ENCODE peak calls at places on chromosomes 3 and 15, in eight cellular contexts. K, P, W, M, G, U, Z and C are unnamed samples.

GRCh38 chr15:57881361-57881760 is 174.8 kb downstream of the POLR2M start:
- DNase-seq in K (no peak), P (peak), W (no peak), M (no peak), G (no peak), U (no peak), Z (no peak), C (no peak)

GRCh38 chr3:114848087-114848486 is 299.0 kb downstream of the ZBTB20 start:
- DNase-seq in K (no peak), P (no peak), W (no peak), M (no peak), G (no peak), U (peak), Z (no peak), C (no peak)

GRCh38 chr3:148582126-148582525 is 115.6 kb upstream of the AGTR1 start:
- DNase-seq in K (no peak), P (peak), W (no peak), M (no peak), G (peak), U (no peak), Z (no peak), C (no peak)

GRCh38 chr3:38637906-38638305 is 11.6 kb downstream of the SCN5A start:
- DNase-seq in K (no peak), P (no peak), W (no peak), M (peak), G (no peak), U (no peak), Z (no peak), C (no peak)

GRCh38 chr15:20295238-20295811 is 246.3 kb downstream of the GOLGA6L6 start:
- DNase-seq in K (peak), P (no peak), W (no peak), M (no peak), G (peak), U (no peak), Z (no peak), C (no peak)

GRCh38 chr3:71498053-71498452 is 85.5 kb downstream of the FOXP1 start:
- DNase-seq in K (no peak), P (no peak), W (no peak), M (peak), G (no peak), U (no peak), Z (no peak), C (no peak)

GRCh38 chr3:120468635-120469295 is 18.0 kb upstream of the FSTL1 start:
- DNase-seq in K (no peak), P (no peak), W (no peak), M (no peak), G (no peak), U (no peak), Z (no peak), C (no peak)

GRCh38 chr15:92817339-92817886 is 82.7 kb upstream of the CHD2 start:
- DNase-seq in K (no peak), P (no peak), W (peak), M (no peak), G (no peak), U (no peak), Z (no peak), C (no peak)

GRCh38 chr3:155418426-155418825 is 124.9 kb upstream of the STRIT1 start:
- DNase-seq in K (peak), P (peak), W (no peak), M (no peak), G (no peak), U (peak), Z (no peak), C (no peak)

GRCh38 chr3:160278210-160278609 is 53.0 kb downstream of the C3orf80 start:
- DNase-seq in K (no peak), P (no peak), W (no peak), M (no peak), G (no peak), U (no peak), Z (no peak), C (no peak)

GRCh38 chr3:69290006-69290405 is 95.9 kb downstream of the FRMD4B start:
- DNase-seq in K (peak), P (no peak), W (peak), M (no peak), G (no peak), U (no peak), Z (no peak), C (no peak)

GRCh38 chr3:125967156-125967555 is 1.8 kb upstream of the ROPN1B start:
- DNase-seq in K (no peak), P (no peak), W (no peak), M (no peak), G (no peak), U (no peak), Z (no peak), C (no peak)

GRCh38 chr3:113088616-113089015 is 97.8 kb downstream of the GTPBP8 start:
- DNase-seq in K (no peak), P (no peak), W (no peak), M (no peak), G (no peak), U (no peak), Z (no peak), C (no peak)

GRCh38 chr3:44996556-44996969 is 20.5 kb downstream of the EXOSC7 start:
- DNase-seq in K (no peak), P (no peak), W (no peak), M (no peak), G (no peak), U (no peak), Z (no peak), C (no peak)

GRCh38 chr15:66631616-66632263 is 65.9 kb upstream of the LCTL start:
- DNase-seq in K (peak), P (no peak), W (no peak), M (peak), G (no peak), U (no peak), Z (no peak), C (no peak)

GRCh38 chr15:83709813-83710212 is 55.9 kb downstream of the ADAMTSL3 start:
- DNase-seq in K (no peak), P (no peak), W (no peak), M (no peak), G (no peak), U (no peak), Z (no peak), C (no peak)

GRCh38 chr3:71226565-71227281 is 356.8 kb downstream of the FOXP1 start:
- DNase-seq in K (peak), P (no peak), W (peak), M (no peak), G (peak), U (no peak), Z (no peak), C (no peak)

GRCh38 chr15:64071931-64072765 is 21.5 kb downstream of the CIAO2A start:
- DNase-seq in K (no peak), P (peak), W (no peak), M (no peak), G (no peak), U (no peak), Z (no peak), C (no peak)

GRCh38 chr3:53028641-53029040 is 17.2 kb downstream of the SFMBT1 start:
- DNase-seq in K (no peak), P (no peak), W (no peak), M (no peak), G (no peak), U (no peak), Z (no peak), C (no peak)

GRCh38 chr3:61805510-61806080 is 244.2 kb downstream of the PTPRG start:
- DNase-seq in K (no peak), P (peak), W (no peak), M (no peak), G (no peak), U (no peak), Z (no peak), C (peak)

GRCh38 chr3:135531996-135532395 is 433.5 kb upstream of the PPP2R3A start:
- DNase-seq in K (no peak), P (no peak), W (no peak), M (no peak), G (no peak), U (no peak), Z (no peak), C (no peak)

GRCh38 chr3:4071481-4072184 is 231.5 kb upstream of the SETMAR start:
- DNase-seq in K (no peak), P (no peak), W (no peak), M (peak), G (no peak), U (no peak), Z (no peak), C (no peak)

GRCh38 chr3:32781211-32781968 is 36.4 kb upstream of the TRIM71 start:
- DNase-seq in K (peak), P (peak), W (peak), M (peak), G (peak), U (peak), Z (peak), C (peak)

GRCh38 chr3:100777271-100777670 is 68.0 kb downstream of the TFG start:
- DNase-seq in K (no peak), P (peak), W (no peak), M (no peak), G (no peak), U (no peak), Z (no peak), C (no peak)

GRCh38 chr15:27850050-27850449 is 249.1 kb downstream of the OCA2 start:
- DNase-seq in K (no peak), P (no peak), W (no peak), M (no peak), G (no peak), U (no peak), Z (no peak), C (no peak)

GRCh38 chr15:81442454-81442853 is 68.4 kb upstream of the TMC3 start:
- DNase-seq in K (no peak), P (no peak), W (no peak), M (no peak), G (no peak), U (no peak), Z (no peak), C (no peak)

GRCh38 chr3:188692700-188693099 is 479.1 kb upstream of the TPRG1 start:
- DNase-seq in K (no peak), P (no peak), W (no peak), M (no peak), G (no peak), U (no peak), Z (no peak), C (no peak)

GRCh38 chr3:33063651-33064051 is 33.3 kb downstream of the GLB1 start:
- DNase-seq in K (no peak), P (peak), W (no peak), M (no peak), G (no peak), U (no peak), Z (no peak), C (peak)

GRCh38 chr3:126474498-126475410 is 937 bp downstream of the ZXDC start:
- DNase-seq in K (peak), P (peak), W (peak), M (peak), G (peak), U (no peak), Z (no peak), C (no peak)

GRCh38 chr15:68335251-68335650 is 57.7 kb downstream of the FEM1B start:
- DNase-seq in K (no peak), P (no peak), W (no peak), M (no peak), G (peak), U (peak), Z (no peak), C (no peak)

GRCh38 chr3:130533247-130533646 is 16.3 kb downstream of the COL6A6 start:
- DNase-seq in K (no peak), P (no peak), W (no peak), M (no peak), G (no peak), U (no peak), Z (no peak), C (no peak)

GRCh38 chr15:39719109-39719508 is 63.5 kb downstream of the FSIP1 start:
- DNase-seq in K (no peak), P (no peak), W (no peak), M (no peak), G (no peak), U (no peak), Z (no peak), C (no peak)

GRCh38 chr15:48964898-48965297 is 1.2 kb upstream of the SHC4 start:
- DNase-seq in K (no peak), P (no peak), W (no peak), M (no peak), G (no peak), U (no peak), Z (no peak), C (no peak)

GRCh38 chr3:100175637-100176250 is 61.4 kb upstream of the FILIP1L start:
- DNase-seq in K (no peak), P (no peak), W (no peak), M (no peak), G (no peak), U (no peak), Z (no peak), C (no peak)

GRCh38 chr3:148962513-148962912 is 28.8 kb upstream of the GYG1 start:
- DNase-seq in K (peak), P (peak), W (no peak), M (peak), G (no peak), U (no peak), Z (no peak), C (peak)

GRCh38 chr15:89179966-89180875 is 41.2 kb downstream of the RLBP1 start:
- DNase-seq in K (no peak), P (peak), W (no peak), M (no peak), G (no peak), U (no peak), Z (no peak), C (no peak)

GRCh38 chr15:77076325-77076915 is 5.5 kb upstream of the TSPAN3 start:
- DNase-seq in K (no peak), P (no peak), W (no peak), M (no peak), G (no peak), U (no peak), Z (no peak), C (no peak)

GRCh38 chr3:192332386-192333291 is 394.7 kb downstream of the FGF12 start:
- DNase-seq in K (no peak), P (no peak), W (no peak), M (peak), G (no peak), U (no peak), Z (no peak), C (no peak)

GRCh38 chr3:2094941-2095340 is 3.7 kb upstream of the CNTN4 start:
- DNase-seq in K (no peak), P (no peak), W (no peak), M (no peak), G (no peak), U (no peak), Z (no peak), C (no peak)

GRCh38 chr3:183824761-183825379 is 507 bp downstream of the MAP6D1 start:
- DNase-seq in K (no peak), P (no peak), W (no peak), M (peak), G (no peak), U (no peak), Z (no peak), C (no peak)
- H3K4me3 ChIP-seq in K (peak), P (peak), W (peak), M (peak), G (peak), U (peak), Z (peak), C (peak)

DNA sequence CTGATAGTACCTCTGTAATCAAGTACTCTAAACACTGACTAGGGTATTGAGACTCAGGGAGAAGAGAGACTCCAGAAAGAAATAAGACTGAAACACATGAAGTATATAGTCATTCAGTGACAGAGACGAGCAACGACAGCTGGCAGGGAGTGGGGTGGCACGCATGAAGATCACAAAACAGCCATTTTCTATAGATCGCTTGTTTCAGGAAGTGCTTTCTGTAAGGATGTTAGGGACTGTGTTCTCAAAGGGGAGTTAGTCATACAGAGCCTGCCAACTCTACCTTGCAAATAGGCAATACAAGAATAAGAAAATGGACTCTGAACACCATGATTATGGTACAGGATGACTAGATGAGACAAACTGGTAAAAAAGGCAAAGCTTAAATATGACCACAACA is 139.5 kb downstream of the TBL1XR1 start:
- DNase-seq in K (no peak), P (no peak), W (no peak), M (no peak), G (no peak), U (no peak), Z (no peak), C (no peak)
- H3K4me3 ChIP-seq in K (no peak), P (no peak), W (no peak), M (no peak), G (no peak), U (no peak), Z (no peak), C (no peak)

GRCh38 chr3:49689046-49689886 is at the start of the genes MST1 and RNF123:
- DNase-seq in K (peak), P (peak), W (peak), M (peak), G (peak), U (peak), Z (no peak), C (peak)
- H3K4me3 ChIP-seq in K (peak), P (peak), W (peak), M (peak), G (peak), U (peak), Z (peak), C (peak)

GRCh38 chr3:13067778-13068177 is 5.5 kb downstream of the IQSEC1 start:
- DNase-seq in K (no peak), P (no peak), W (no peak), M (no peak), G (no peak), U (no peak), Z (no peak), C (no peak)

GRCh38 chr3:13070622-13071021 is 2.6 kb downstream of the IQSEC1 start:
- DNase-seq in K (no peak), P (no peak), W (no peak), M (no peak), G (no peak), U (no peak), Z (no peak), C (no peak)

GRCh38 chr3:13071695-13072094 is 1.5 kb downstream of the IQSEC1 start:
- DNase-seq in K (no peak), P (no peak), W (no peak), M (no peak), G (no peak), U (no peak), Z (no peak), C (no peak)

GRCh38 chr3:13068269-13069010 is 4.8 kb downstream of the IQSEC1 start:
- DNase-seq in K (no peak), P (no peak), W (no peak), M (no peak), G (no peak), U (no peak), Z (no peak), C (no peak)

DNA sequence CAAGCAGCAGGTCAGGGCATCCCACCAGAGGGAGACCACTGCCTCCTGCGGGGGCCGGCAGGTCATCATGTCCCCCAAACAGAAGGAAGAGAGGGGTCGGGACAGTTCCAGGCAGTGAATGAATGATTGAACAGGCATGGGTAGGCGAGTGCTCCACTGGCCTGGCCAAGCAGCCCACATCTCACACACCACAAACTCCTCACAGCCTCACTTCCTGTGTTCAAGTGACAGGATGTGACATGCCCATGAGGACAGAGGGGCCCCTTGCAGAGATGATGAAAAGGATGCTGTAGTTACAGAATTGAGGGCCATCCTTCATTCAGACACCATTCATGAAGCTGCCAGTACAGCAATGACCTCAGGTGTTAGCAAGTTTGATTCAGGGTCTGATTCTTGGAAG is 3.7 kb downstream of the IQSEC1 start:
- DNase-seq in K (no peak), P (no peak), W (no peak), M (no peak), G (no peak), U (no peak), Z (no peak), C (no peak)
- H3K4me3 ChIP-seq in K (no peak), P (no peak), W (no peak), M (no peak), G (no peak), U (no peak), Z (no peak), C (no peak)

GRCh38 chr3:56471771-56472170 is 3.5 kb upstream of the ERC2 start:
- DNase-seq in K (no peak), P (no peak), W (no peak), M (no peak), G (no peak), U (no peak), Z (no peak), C (no peak)

GRCh38 chr3:56468184-56469106 is at the start of gene ERC2:
- DNase-seq in K (peak), P (peak), W (peak), M (peak), G (no peak), U (peak), Z (no peak), C (no peak)

GRCh38 chr3:56467801-56468183 is 475 bp downstream of the ERC2 start:
- DNase-seq in K (peak), P (no peak), W (no peak), M (peak), G (no peak), U (no peak), Z (no peak), C (no peak)

GRCh38 chr3:56469141-56469540 is 874 bp upstream of the ERC2 start:
- DNase-seq in K (no peak), P (no peak), W (no peak), M (no peak), G (no peak), U (no peak), Z (no peak), C (no peak)

DNA sequence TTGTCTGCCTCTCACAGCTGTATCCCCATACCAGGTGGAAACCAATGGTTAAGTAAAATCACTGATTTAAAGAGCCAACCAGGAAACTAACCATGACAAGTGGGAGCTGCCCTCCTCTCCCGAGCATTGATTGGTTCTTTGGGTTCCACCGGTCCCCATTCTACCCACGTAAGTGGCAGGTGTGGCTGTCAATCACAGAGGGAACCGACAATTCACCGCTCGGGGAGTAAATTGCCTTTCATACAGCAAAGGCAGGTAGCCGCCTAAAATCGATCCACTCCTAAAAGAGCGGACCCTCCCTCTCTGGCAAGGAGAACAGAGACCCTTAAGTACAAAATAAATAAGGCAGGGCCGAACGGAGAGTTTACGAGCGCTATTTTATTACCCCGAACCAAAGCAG is 1.2 kb downstream of the ERC2 start:
- DNase-seq in K (peak), P (peak), W (peak), M (peak), G (no peak), U (peak), Z (no peak), C (peak)
- H3K4me3 ChIP-seq in K (peak), P (peak), W (peak), M (peak), G (peak), U (peak), Z (peak), C (peak)

GRCh38 chr15:101168463-101168824 is 83.4 kb downstream of the CHSY1 start:
- DNase-seq in K (peak), P (peak), W (no peak), M (no peak), G (peak), U (no peak), Z (no peak), C (no peak)

GRCh38 chr15:101167791-101168462 is 83.9 kb downstream of the CHSY1 start:
- DNase-seq in K (peak), P (peak), W (peak), M (no peak), G (peak), U (peak), Z (peak), C (no peak)

GRCh38 chr15:101168898-101169297 is 83.0 kb downstream of the CHSY1 start:
- DNase-seq in K (no peak), P (no peak), W (peak), M (no peak), G (no peak), U (no peak), Z (no peak), C (no peak)

GRCh38 chr15:101165905-101166471 is 85.9 kb downstream of the CHSY1 start:
- DNase-seq in K (no peak), P (no peak), W (no peak), M (no peak), G (no peak), U (no peak), Z (no peak), C (no peak)

GRCh38 chr15:101167366-101167790 is 84.5 kb downstream of the CHSY1 start:
- DNase-seq in K (no peak), P (peak), W (peak), M (no peak), G (no peak), U (no peak), Z (no peak), C (no peak)
- H3K4me3 ChIP-seq in K (no peak), P (no peak), W (no peak), M (no peak), G (peak), U (no peak), Z (no peak), C (no peak)